ENCODE peak calls at places on chromosome 3, in four cellular contexts. One of them, this sample, is unnamed.

GRCh38 chr3:15527031-15527459 is 5.5 kb upstream of the COLQ start:
- DNase-seq in endothelial cell: peak
- DNase-seq in HepG2: peak
- DNase-seq in right lobe of liver: no peak
- DNase-seq in this sample: no peak

GRCh38 chr3:160245261-160245800 is 20.1 kb downstream of the C3orf80 start:
- DNase-seq in endothelial cell: no peak
- DNase-seq in HepG2: no peak
- DNase-seq in right lobe of liver: no peak
- DNase-seq in this sample: no peak

GRCh38 chr3:43996379-43997301 is 245.0 kb upstream of the TOPAZ1 start:
- DNase-seq in endothelial cell: peak
- DNase-seq in HepG2: no peak
- DNase-seq in right lobe of liver: no peak
- DNase-seq in this sample: no peak

GRCh38 chr3:117893638-117894037 is 1141.0 kb downstream of the IGSF11 start:
- DNase-seq in endothelial cell: no peak
- DNase-seq in HepG2: no peak
- DNase-seq in right lobe of liver: no peak
- DNase-seq in this sample: no peak

GRCh38 chr3:177852001-177852400 is 654.7 kb upstream of the TBL1XR1 start:
- DNase-seq in endothelial cell: no peak
- DNase-seq in HepG2: peak
- DNase-seq in right lobe of liver: no peak
- DNase-seq in this sample: no peak

GRCh38 chr3:115790759-115791158 is 167.4 kb downstream of the GAP43 start:
- DNase-seq in endothelial cell: no peak
- DNase-seq in HepG2: peak
- DNase-seq in right lobe of liver: no peak
- DNase-seq in this sample: peak

GRCh38 chr3:177448987-177449975 is 252.0 kb upstream of the TBL1XR1 start:
- DNase-seq in endothelial cell: no peak
- DNase-seq in HepG2: peak
- DNase-seq in right lobe of liver: peak
- DNase-seq in this sample: no peak

GRCh38 chr3:120171134-120171863 is 77.1 kb upstream of the GSK3B start:
- DNase-seq in endothelial cell: no peak
- DNase-seq in HepG2: no peak
- DNase-seq in right lobe of liver: no peak
- DNase-seq in this sample: no peak

GRCh38 chr3:189289251-189289650 is 117.5 kb downstream of the TPRG1 start:
- DNase-seq in endothelial cell: no peak
- DNase-seq in HepG2: no peak
- DNase-seq in right lobe of liver: no peak
- DNase-seq in this sample: no peak

GRCh38 chr3:151117044-151117443 is 31.6 kb downstream of the MED12L start:
- DNase-seq in endothelial cell: no peak
- DNase-seq in HepG2: no peak
- DNase-seq in right lobe of liver: no peak
- DNase-seq in this sample: no peak

GRCh38 chr3:184620799-184621119 is 59.2 kb downstream of the EPHB3 start:
- DNase-seq in endothelial cell: no peak
- DNase-seq in HepG2: no peak
- DNase-seq in right lobe of liver: no peak
- DNase-seq in this sample: no peak

GRCh38 chr3:59422312-59422711 is 372.5 kb upstream of the CFAP20DC start:
- DNase-seq in endothelial cell: no peak
- DNase-seq in HepG2: no peak
- DNase-seq in right lobe of liver: no peak
- DNase-seq in this sample: no peak

GRCh38 chr3:58167431-58168351 is 43.1 kb downstream of the DNASE1L3 start:
- DNase-seq in endothelial cell: peak
- DNase-seq in HepG2: no peak
- DNase-seq in right lobe of liver: no peak
- DNase-seq in this sample: peak

GRCh38 chr3:53666026-53666425 is 171.6 kb downstream of the CACNA1D start:
- DNase-seq in endothelial cell: peak
- DNase-seq in HepG2: no peak
- DNase-seq in right lobe of liver: no peak
- DNase-seq in this sample: no peak

GRCh38 chr3:53672987-53673386 is 173.2 kb downstream of the CHDH start:
- DNase-seq in endothelial cell: no peak
- DNase-seq in HepG2: no peak
- DNase-seq in right lobe of liver: no peak
- DNase-seq in this sample: no peak

GRCh38 chr3:53671192-53672021 is 174.8 kb downstream of the CHDH start:
- DNase-seq in endothelial cell: no peak
- DNase-seq in HepG2: no peak
- DNase-seq in right lobe of liver: no peak
- DNase-seq in this sample: no peak

GRCh38 chr3:53665606-53666005 is 171.2 kb downstream of the CACNA1D start:
- DNase-seq in endothelial cell: no peak
- DNase-seq in HepG2: no peak
- DNase-seq in right lobe of liver: no peak
- DNase-seq in this sample: no peak

DNA sequence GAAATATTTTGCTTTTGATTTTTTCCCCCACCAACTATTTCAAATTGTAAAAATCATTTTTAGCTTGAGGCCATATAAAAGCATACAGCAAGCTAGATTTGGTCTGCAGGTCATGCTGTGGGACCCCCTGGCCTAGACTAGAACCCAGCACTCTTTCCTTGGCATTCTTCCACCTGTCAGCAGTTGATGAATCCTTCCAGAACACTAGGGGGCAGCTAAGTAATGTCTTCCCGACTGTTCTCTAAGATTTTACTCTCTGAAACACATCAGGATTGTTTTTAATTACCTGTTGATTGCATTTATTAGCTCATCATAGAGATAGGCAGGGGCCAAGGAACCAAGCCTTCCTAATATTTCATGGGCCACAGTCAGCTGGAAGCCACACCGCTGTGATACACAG is 174.5 kb downstream of the CACNA1D start:
- DNase-seq in endothelial cell: no peak
- DNase-seq in HepG2: no peak
- DNase-seq in right lobe of liver: no peak
- DNase-seq in this sample: no peak
- TF ChIP-seq CTCF in endothelial cell: peak
- TF ChIP-seq CTCF in HepG2: peak
- TF ChIP-seq CTCF in right lobe of liver: no peak
- TF ChIP-seq CTCF in this sample: peak

GRCh38 chr3:139458348-139458747 is 18.0 kb downstream of the RBP2 start:
- DNase-seq in endothelial cell: no peak
- DNase-seq in HepG2: no peak
- DNase-seq in right lobe of liver: no peak
- DNase-seq in this sample: no peak

GRCh38 chr3:139456391-139456790 is 19.9 kb downstream of the RBP2 start:
- DNase-seq in endothelial cell: no peak
- DNase-seq in HepG2: no peak
- DNase-seq in right lobe of liver: no peak
- DNase-seq in this sample: no peak

GRCh38 chr3:139460096-139460495 is 16.2 kb downstream of the RBP2 start:
- DNase-seq in endothelial cell: no peak
- DNase-seq in HepG2: no peak
- DNase-seq in right lobe of liver: no peak
- DNase-seq in this sample: no peak

GRCh38 chr3:139457066-139457465 is 19.2 kb downstream of the RBP2 start:
- DNase-seq in endothelial cell: no peak
- DNase-seq in HepG2: no peak
- DNase-seq in right lobe of liver: no peak
- DNase-seq in this sample: no peak

GRCh38 chr3:139455855-139456254 is 20.5 kb downstream of the RBP2 start:
- DNase-seq in endothelial cell: no peak
- DNase-seq in HepG2: no peak
- DNase-seq in right lobe of liver: no peak
- DNase-seq in this sample: no peak
- TF ChIP-seq CTCF in endothelial cell: peak
- TF ChIP-seq CTCF in HepG2: no peak
- TF ChIP-seq CTCF in right lobe of liver: no peak
- TF ChIP-seq CTCF in this sample: no peak

GRCh38 chr3:37622999-37623883 is 238.4 kb upstream of the CTDSPL start:
- DNase-seq in endothelial cell: no peak
- DNase-seq in HepG2: no peak
- DNase-seq in right lobe of liver: no peak
- DNase-seq in this sample: no peak
- TF ChIP-seq CTCF in endothelial cell: no peak
- TF ChIP-seq CTCF in HepG2: no peak
- TF ChIP-seq CTCF in right lobe of liver: no peak
- TF ChIP-seq CTCF in this sample: no peak

GRCh38 chr3:64475037-64475436 is 212.8 kb downstream of the ADAMTS9 start:
- DNase-seq in endothelial cell: no peak
- DNase-seq in HepG2: no peak
- DNase-seq in right lobe of liver: no peak
- DNase-seq in this sample: no peak
- TF ChIP-seq CTCF in endothelial cell: no peak
- TF ChIP-seq CTCF in HepG2: no peak
- TF ChIP-seq CTCF in right lobe of liver: no peak
- TF ChIP-seq CTCF in this sample: no peak

DNA sequence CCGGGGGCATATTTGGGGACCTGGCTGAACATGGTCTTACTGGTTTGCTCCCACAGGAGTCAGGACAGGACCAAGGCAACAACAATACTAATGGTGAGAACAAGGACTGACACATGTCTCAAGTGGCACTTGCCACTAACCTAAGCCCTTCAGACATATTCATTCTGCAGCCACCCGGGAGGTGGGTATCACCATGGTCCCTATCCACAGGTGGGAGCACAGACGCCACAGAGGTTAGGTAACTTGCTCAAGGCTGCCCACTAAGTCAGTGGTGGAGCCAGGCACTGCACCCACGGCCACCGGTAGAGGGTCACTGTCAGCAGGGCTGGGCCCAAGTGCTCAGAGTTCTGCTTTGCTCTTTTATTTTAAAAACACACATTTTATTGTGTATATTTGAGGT is 29.8 kb upstream of the SLC41A3 start:
- DNase-seq in endothelial cell: peak
- DNase-seq in HepG2: no peak
- DNase-seq in right lobe of liver: peak
- DNase-seq in this sample: no peak
- TF ChIP-seq CTCF in endothelial cell: peak
- TF ChIP-seq CTCF in HepG2: peak
- TF ChIP-seq CTCF in right lobe of liver: peak
- TF ChIP-seq CTCF in this sample: peak

DNA sequence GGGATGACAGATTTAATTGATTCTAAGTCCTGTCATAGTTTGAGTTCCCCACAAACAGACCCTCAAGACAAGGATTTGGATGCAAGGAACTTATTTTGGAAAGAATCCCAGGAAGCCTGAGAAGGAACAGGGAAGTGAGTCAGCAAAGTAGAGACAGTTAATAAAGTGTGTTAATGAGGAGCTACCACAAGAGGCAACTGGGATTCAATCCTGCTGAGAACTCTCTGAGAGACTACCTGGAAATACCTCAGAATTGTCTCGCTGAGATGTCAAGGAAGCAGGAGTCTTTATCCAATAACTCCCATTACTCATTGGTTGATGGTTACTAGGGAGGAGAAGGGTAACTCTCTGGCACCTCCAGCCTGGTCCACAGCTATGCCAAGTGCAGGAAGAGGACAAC is 311.2 kb upstream of the KCNH8 start:
- DNase-seq in endothelial cell: no peak
- DNase-seq in HepG2: no peak
- DNase-seq in right lobe of liver: no peak
- DNase-seq in this sample: no peak
- TF ChIP-seq CTCF in endothelial cell: no peak
- TF ChIP-seq CTCF in HepG2: no peak
- TF ChIP-seq CTCF in right lobe of liver: no peak
- TF ChIP-seq CTCF in this sample: no peak